ENCODE peak calls at places on chromosomes 5 and 9, in ten cellular contexts. M, D, H, K, O, T, L, R, Y and N are unnamed samples.

GRCh38 chr5:166772770-166773169 is 1518.7 kb upstream of the WWC1 start:
- DNase-seq in L (no peak), O (no peak), R (no peak), K (no peak), M (no peak), T (peak), H (peak), Y (no peak), D (no peak), N (peak)

GRCh38 chr9:125988479-125989050 is 241.4 kb downstream of the PBX3 start:
- DNase-seq in O (no peak), D (no peak), M (no peak), K (no peak), H (no peak), T (no peak), Y (no peak), L (no peak), R (no peak), N (no peak)

GRCh38 chr5:150022163-150022540 is 21.6 kb downstream of the HMGXB3 start:
- DNase-seq in M (no peak), L (no peak), K (peak), Y (no peak), H (peak), D (no peak), O (no peak), R (peak), T (peak), N (peak)

GRCh38 chr5:96478983-96479382 is 45.9 kb upstream of the PCSK1 start:
- DNase-seq in R (no peak), Y (no peak), L (no peak), H (no peak), K (no peak), T (no peak), O (no peak), M (no peak), D (no peak), N (no peak)

GRCh38 chr5:104344809-104345512 is 782.4 kb upstream of the NUDT12 start:
- DNase-seq in O (no peak), D (no peak), T (peak), Y (no peak), K (peak), L (no peak), M (no peak), H (peak), R (peak), N (peak)

GRCh38 chr9:136546697-136547481 is 1.0 kb upstream of the NOTCH1 start:
- DNase-seq in O (no peak), R (peak), D (peak), K (peak), L (peak), H (peak), T (peak), Y (no peak), M (peak), N (peak)

GRCh38 chr5:172362755-172363154 is 79.2 kb upstream of the UBTD2 start:
- DNase-seq in R (no peak), H (peak), D (no peak), T (no peak), Y (no peak), O (no peak), K (peak), L (no peak), M (no peak), N (peak)

GRCh38 chr5:14909369-14909768 is 37.8 kb upstream of the ANKH start:
- DNase-seq in R (no peak), D (no peak), O (no peak), Y (no peak), K (no peak), T (no peak), H (no peak), M (no peak), L (no peak), N (no peak)

GRCh38 chr5:37774912-37775483 is 64.8 kb downstream of the GDNF start:
- DNase-seq in R (peak), T (peak), O (no peak), H (no peak), Y (peak), K (peak), M (no peak), D (no peak), L (no peak), N (peak)

GRCh38 chr5:159953609-159954008 is 37.3 kb downstream of the ADRA1B start:
- DNase-seq in R (no peak), M (no peak), H (no peak), D (no peak), O (no peak), L (no peak), K (no peak), Y (no peak), T (no peak), N (no peak)

GRCh38 chr9:84403288-84403687 is 62.7 kb upstream of the SLC28A3 start:
- DNase-seq in H (no peak), D (no peak), M (no peak), T (no peak), R (no peak), K (no peak), Y (no peak), L (no peak), O (no peak), N (no peak)

GRCh38 chr9:84408416-84408815 is 67.9 kb upstream of the SLC28A3 start:
- DNase-seq in M (no peak), O (no peak), Y (no peak), T (no peak), R (no peak), H (no peak), K (no peak), L (no peak), D (no peak), N (no peak)

GRCh38 chr9:84402517-84402916 is 62.0 kb upstream of the SLC28A3 start:
- DNase-seq in T (no peak), Y (no peak), D (peak), L (no peak), O (no peak), H (no peak), K (no peak), M (no peak), R (no peak), N (no peak)

GRCh38 chr9:84405666-84406065 is 65.1 kb upstream of the SLC28A3 start:
- DNase-seq in O (no peak), K (no peak), Y (no peak), D (no peak), H (no peak), T (no peak), L (no peak), M (no peak), R (no peak), N (no peak)

DNA sequence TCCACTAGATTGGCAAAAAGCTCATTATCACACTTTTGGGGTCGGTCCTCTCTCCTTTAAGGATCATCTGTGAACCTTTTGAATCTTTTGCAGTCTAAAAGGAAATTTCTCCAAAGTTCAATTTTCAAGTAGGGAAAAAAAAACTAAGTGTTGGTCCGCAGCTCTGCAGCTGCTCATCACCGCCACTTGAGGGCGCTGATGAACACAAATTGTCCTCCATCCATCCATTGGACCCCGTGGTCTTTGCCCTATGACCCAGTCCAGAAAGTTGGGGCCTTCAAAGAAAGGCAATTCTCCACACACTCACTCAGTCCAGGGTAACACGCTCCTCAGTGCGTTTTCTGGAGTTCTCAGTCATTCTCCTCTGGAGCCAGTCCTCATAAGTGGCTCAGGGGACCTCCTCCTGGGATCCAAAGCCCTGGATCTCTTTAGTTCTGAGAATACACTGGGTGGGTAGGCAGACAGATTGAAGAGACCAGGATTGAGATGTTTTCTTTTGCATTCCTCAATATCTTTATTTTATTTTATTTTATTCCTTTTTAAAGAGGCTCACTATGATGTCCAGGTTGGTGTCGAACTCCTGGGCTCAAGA is 63.6 kb upstream of the SLC28A3 start:
- DNase-seq in D (no peak), O (peak), H (no peak), M (no peak), K (no peak), L (no peak), R (no peak), T (peak), Y (peak), N (no peak)
- TF ChIP-seq CTCF in D (peak), O (peak), H (peak), M (no peak), K (peak), L (no peak), R (peak), T (peak), Y (peak), N (peak)

DNA sequence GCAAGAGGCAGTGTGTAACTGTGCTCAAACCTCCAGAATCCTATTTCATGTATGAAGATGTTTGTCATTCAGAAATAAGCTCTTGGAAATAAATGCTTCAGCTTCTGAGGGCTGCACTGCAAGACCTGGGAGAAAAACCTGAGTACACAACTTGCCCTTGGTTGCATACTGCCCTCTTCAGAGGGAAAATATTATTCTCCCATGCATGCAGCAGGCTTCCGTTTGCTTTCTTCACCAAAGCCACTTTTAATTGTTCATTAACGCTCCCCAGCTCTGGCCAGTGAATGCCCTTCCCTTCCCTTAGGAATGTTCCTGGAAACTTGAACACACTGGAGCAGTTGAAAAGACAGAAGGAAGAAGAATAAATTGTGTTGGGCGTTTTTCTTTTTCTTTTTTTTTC is 2.5 kb upstream of the WHRN start:
- DNase-seq in H (peak), K (peak), M (no peak), R (no peak), Y (no peak), D (no peak), O (no peak), L (no peak), T (peak), N (peak)
- TF ChIP-seq CTCF in H (peak), K (peak), M (no peak), R (peak), Y (no peak), D (no peak), O (no peak), L (no peak), T (peak), N (peak)

GRCh38 chr5:156892223-156892622 is 42.1 kb downstream of the PPP1R2B start:
- DNase-seq in M (no peak), L (no peak), D (no peak), H (no peak), R (no peak), Y (no peak), K (no peak), T (no peak), O (no peak), N (no peak)
- TF ChIP-seq CTCF in M (no peak), L (no peak), D (no peak), H (no peak), R (no peak), Y (no peak), K (no peak), T (no peak), O (no peak), N (no peak)

GRCh38 chr9:133683494-133684460 is 47.6 kb downstream of the DBH start:
- DNase-seq in O (peak), K (peak), D (peak), T (peak), H (peak), R (peak), M (peak), L (no peak), Y (no peak), N (no peak)
- TF ChIP-seq CTCF in O (no peak), K (no peak), D (no peak), T (peak), H (peak), R (peak), M (no peak), L (no peak), Y (no peak), N (no peak)

GRCh38 chr9:98121096-98121495 is 2.1 kb upstream of the TRIM14 start:
- DNase-seq in D (no peak), T (peak), O (no peak), H (peak), K (no peak), L (no peak), R (no peak), M (no peak), Y (no peak), N (no peak)
- TF ChIP-seq CTCF in D (no peak), T (no peak), O (no peak), H (peak), K (no peak), L (no peak), R (no peak), M (no peak), Y (no peak), N (no peak)

DNA sequence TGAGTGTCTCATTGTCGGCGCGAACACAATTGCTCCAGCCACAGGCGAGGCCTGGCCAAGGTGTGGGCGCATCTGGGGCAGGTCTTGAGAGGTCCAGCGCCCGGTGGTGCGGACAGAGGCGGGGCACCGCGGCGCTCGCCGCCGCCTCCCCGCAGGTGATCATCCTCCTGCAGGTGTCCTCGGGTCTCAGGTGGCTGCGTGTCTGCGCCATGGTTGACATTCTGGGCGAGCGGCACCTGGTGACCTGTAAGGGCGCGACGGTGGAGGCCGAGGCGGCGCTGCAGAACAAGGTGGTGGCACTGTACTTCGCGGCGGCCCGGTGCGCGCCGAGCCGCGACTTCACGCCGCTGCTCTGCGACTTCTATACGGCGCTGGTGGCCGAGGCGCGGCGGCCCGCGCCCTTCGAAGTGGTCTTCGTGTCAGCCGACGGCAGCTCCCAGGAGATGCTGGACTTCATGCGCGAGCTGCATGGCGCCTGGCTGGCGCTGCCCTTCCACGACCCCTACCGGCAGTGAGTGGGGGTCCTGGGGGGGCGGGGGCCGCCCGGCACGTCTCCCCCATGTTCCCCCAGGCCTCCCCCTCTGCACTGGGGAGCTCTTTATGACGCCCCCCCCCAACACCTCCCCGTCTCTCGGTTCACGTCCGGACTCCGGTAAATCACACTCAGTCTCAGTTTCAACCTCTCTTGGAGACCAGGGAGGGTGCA is 401 bp downstream of the NXNL2 start:
- DNase-seq in O (peak), T (no peak), H (no peak), Y (peak), D (no peak), M (peak), L (no peak), R (no peak), K (no peak), N (no peak)
- TF ChIP-seq CTCF in O (no peak), T (no peak), H (no peak), Y (no peak), D (no peak), M (no peak), L (no peak), R (no peak), K (no peak), N (peak)

GRCh38 chr5:28014779-28015178 is 976.4 kb upstream of the CDH9 start:
- DNase-seq in K (no peak), Y (peak), T (peak), R (peak), D (no peak), L (no peak), H (peak), O (no peak), M (no peak), N (peak)
- TF ChIP-seq CTCF in K (peak), Y (peak), T (peak), R (peak), D (no peak), L (no peak), H (peak), O (peak), M (no peak), N (peak)